ENCODE peak calls at places on chromosome 11, in seven cellular contexts. One of them, this sample, is unnamed.

GRCh38 chr11:123760894-123761293 is 6.6 kb upstream of the OR6X1 start:
- DNase-seq in A549: no peak
- DNase-seq in transverse colon: no peak
- DNase-seq in HepG2: no peak
- DNase-seq in sigmoid colon: no peak
- DNase-seq in K562: no peak
- DNase-seq in stomach: no peak
- DNase-seq in this sample: no peak

GRCh38 chr11:122046846-122047245 is 69.2 kb downstream of the BLID start:
- DNase-seq in HepG2: no peak
- DNase-seq in sigmoid colon: no peak
- DNase-seq in A549: no peak
- DNase-seq in transverse colon: no peak
- DNase-seq in K562: no peak
- DNase-seq in stomach: no peak
- DNase-seq in this sample: no peak

GRCh38 chr11:33630936-33631748 is 69.5 kb downstream of the C11orf91 start:
- DNase-seq in sigmoid colon: no peak
- DNase-seq in HepG2: no peak
- DNase-seq in transverse colon: no peak
- DNase-seq in K562: no peak
- DNase-seq in stomach: no peak
- DNase-seq in A549: no peak
- DNase-seq in this sample: no peak

GRCh38 chr11:131724436-131724995 is 354.1 kb downstream of the NTM start:
- DNase-seq in HepG2: no peak
- DNase-seq in sigmoid colon: no peak
- DNase-seq in stomach: no peak
- DNase-seq in K562: no peak
- DNase-seq in transverse colon: no peak
- DNase-seq in A549: no peak
- DNase-seq in this sample: no peak

GRCh38 chr11:47924184-47924671 is 56.1 kb upstream of the PTPRJ start:
- DNase-seq in stomach: peak; percentile 31
- DNase-seq in sigmoid colon: no peak
- DNase-seq in A549: peak; percentile 88
- DNase-seq in transverse colon: no peak
- DNase-seq in K562: no peak
- DNase-seq in HepG2: peak; percentile 45
- DNase-seq in this sample: no peak

GRCh38 chr11:126185200-126186030 is 26.0 kb downstream of the RPUSD4 start:
- DNase-seq in HepG2: peak; percentile 61
- DNase-seq in sigmoid colon: no peak
- DNase-seq in transverse colon: no peak
- DNase-seq in K562: no peak
- DNase-seq in stomach: no peak
- DNase-seq in A549: no peak
- DNase-seq in this sample: no peak

GRCh38 chr11:92046103-92046502 is 178.5 kb upstream of the FAT3 start:
- DNase-seq in transverse colon: no peak
- DNase-seq in A549: no peak
- DNase-seq in HepG2: no peak
- DNase-seq in sigmoid colon: no peak
- DNase-seq in K562: no peak
- DNase-seq in stomach: no peak
- DNase-seq in this sample: no peak

GRCh38 chr11:19676508-19677379 is 35.9 kb upstream of the NAV2 start:
- DNase-seq in transverse colon: no peak
- DNase-seq in A549: no peak
- DNase-seq in stomach: no peak
- DNase-seq in K562: no peak
- DNase-seq in HepG2: no peak
- DNase-seq in sigmoid colon: peak; percentile 74
- DNase-seq in this sample: no peak

GRCh38 chr11:133078591-133079179 is 453.6 kb downstream of the OPCML start:
- DNase-seq in HepG2: peak; percentile 5
- DNase-seq in K562: peak; percentile 49
- DNase-seq in transverse colon: peak; percentile 20
- DNase-seq in A549: peak; percentile 52
- DNase-seq in sigmoid colon: no peak
- DNase-seq in stomach: peak; percentile 60
- DNase-seq in this sample: no peak

GRCh38 chr11:9489366-9489765 is 28.6 kb downstream of the ZNF143 start:
- DNase-seq in sigmoid colon: no peak
- DNase-seq in A549: no peak
- DNase-seq in K562: no peak
- DNase-seq in stomach: no peak
- DNase-seq in HepG2: no peak
- DNase-seq in transverse colon: no peak
- DNase-seq in this sample: no peak

GRCh38 chr11:17369685-17370243 is 18.2 kb downstream of the NCR3LG1 start:
- DNase-seq in K562: no peak
- DNase-seq in sigmoid colon: no peak
- DNase-seq in HepG2: no peak
- DNase-seq in A549: no peak
- DNase-seq in stomach: no peak
- DNase-seq in transverse colon: no peak
- DNase-seq in this sample: no peak

GRCh38 chr11:48058064-48058463 is 77.7 kb downstream of the PTPRJ start:
- DNase-seq in transverse colon: no peak
- DNase-seq in A549: no peak
- DNase-seq in stomach: no peak
- DNase-seq in sigmoid colon: no peak
- DNase-seq in K562: no peak
- DNase-seq in HepG2: no peak
- DNase-seq in this sample: no peak

GRCh38 chr11:36362902-36363301 is 66.8 kb downstream of the PRR5L start:
- DNase-seq in stomach: no peak
- DNase-seq in A549: no peak
- DNase-seq in HepG2: no peak
- DNase-seq in sigmoid colon: no peak
- DNase-seq in K562: no peak
- DNase-seq in transverse colon: no peak
- DNase-seq in this sample: no peak

GRCh38 chr11:74736031-74736430 is 4.8 kb upstream of the CHRDL2 start:
- DNase-seq in stomach: no peak
- DNase-seq in HepG2: no peak
- DNase-seq in K562: no peak
- DNase-seq in sigmoid colon: no peak
- DNase-seq in A549: no peak
- DNase-seq in transverse colon: no peak
- DNase-seq in this sample: no peak

GRCh38 chr11:27701262-27702105 is 1.2 kb upstream of the BDNF start:
- DNase-seq in sigmoid colon: no peak
- DNase-seq in A549: peak; percentile 59
- DNase-seq in HepG2: no peak
- DNase-seq in K562: no peak
- DNase-seq in transverse colon: peak; percentile 23
- DNase-seq in stomach: no peak
- DNase-seq in this sample: no peak

GRCh38 chr11:104609297-104609696 is 289.0 kb downstream of the CASP12 start:
- DNase-seq in stomach: no peak
- DNase-seq in A549: peak; percentile 16
- DNase-seq in K562: no peak
- DNase-seq in HepG2: peak; percentile 24
- DNase-seq in transverse colon: peak; percentile 9
- DNase-seq in sigmoid colon: no peak
- DNase-seq in this sample: no peak

GRCh38 chr11:17927643-17928343 is 85.1 kb downstream of the SERGEF start:
- DNase-seq in stomach: no peak
- DNase-seq in transverse colon: no peak
- DNase-seq in K562: no peak
- DNase-seq in sigmoid colon: no peak
- DNase-seq in A549: no peak
- DNase-seq in HepG2: no peak
- DNase-seq in this sample: no peak

GRCh38 chr11:112548641-112549040 is 288.0 kb upstream of the PLET1 start:
- DNase-seq in transverse colon: no peak
- DNase-seq in stomach: no peak
- DNase-seq in K562: no peak
- DNase-seq in A549: no peak
- DNase-seq in HepG2: no peak
- DNase-seq in sigmoid colon: no peak
- DNase-seq in this sample: no peak

GRCh38 chr11:47943721-47944554 is 36.4 kb upstream of the PTPRJ start:
- DNase-seq in sigmoid colon: no peak
- DNase-seq in HepG2: no peak
- DNase-seq in transverse colon: no peak
- DNase-seq in A549: peak; percentile 88
- DNase-seq in stomach: no peak
- DNase-seq in K562: peak; percentile 78
- DNase-seq in this sample: no peak

GRCh38 chr11:34565417-34566208 is 52.0 kb upstream of the ELF5 start:
- DNase-seq in A549: peak; percentile 37
- DNase-seq in HepG2: peak; percentile 34
- DNase-seq in sigmoid colon: no peak
- DNase-seq in transverse colon: no peak
- DNase-seq in K562: peak; percentile 59
- DNase-seq in stomach: no peak
- DNase-seq in this sample: no peak

DNA sequence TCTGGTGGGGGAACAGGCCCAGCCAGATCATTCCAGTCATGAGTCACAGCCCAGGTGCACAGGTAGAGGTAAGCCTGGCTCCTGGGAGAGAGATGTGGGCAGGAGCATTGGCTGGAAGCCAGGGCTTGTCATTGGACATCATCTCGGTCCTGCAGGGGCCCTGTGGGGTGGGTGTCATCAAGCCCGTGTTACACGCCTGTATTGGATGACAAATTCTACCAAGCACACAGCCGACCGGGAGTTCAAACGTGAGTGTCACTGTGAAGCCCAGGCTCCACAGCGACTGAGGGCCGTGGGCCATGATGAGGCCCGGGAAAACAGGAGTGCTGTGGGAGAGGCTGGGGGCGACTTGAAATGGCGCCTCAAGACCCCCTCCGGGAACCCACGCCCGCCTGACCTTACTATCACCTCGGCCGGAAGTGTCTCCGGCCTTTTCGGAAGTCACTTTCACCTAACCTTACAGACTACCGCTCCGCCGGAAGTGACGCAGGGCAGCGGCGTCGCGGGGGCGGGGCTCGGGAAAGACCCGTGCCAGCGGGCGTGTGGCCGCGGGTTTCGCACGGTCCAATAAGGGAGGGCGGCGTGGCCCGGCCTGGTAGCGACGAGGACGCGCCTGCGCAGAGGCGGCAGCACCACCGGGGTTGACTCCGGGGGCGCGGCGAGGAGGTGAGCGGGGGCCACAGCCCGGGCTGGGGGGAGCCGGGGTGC is at the start of gene FKBP2:
- DNase-seq in stomach: peak; percentile 98
- DNase-seq in sigmoid colon: peak; percentile 99
- DNase-seq in transverse colon: peak; percentile 98
- DNase-seq in HepG2: peak; percentile 93
- DNase-seq in K562: peak; percentile 90
- DNase-seq in A549: peak; percentile 98
- DNase-seq in this sample: peak; percentile 98
- TF ChIP-seq EP300 in stomach: peak; percentile 19
- TF ChIP-seq EP300 in sigmoid colon: peak; percentile 33
- TF ChIP-seq EP300 in transverse colon: peak; percentile 43
- TF ChIP-seq EP300 in HepG2: no peak
- TF ChIP-seq EP300 in K562: peak; percentile 21
- TF ChIP-seq EP300 in A549: no peak
- TF ChIP-seq EP300 in this sample: no peak

GRCh38 chr11:57651408-57651807 is 1.7 kb upstream of the YPEL4 start:
- DNase-seq in K562: no peak
- DNase-seq in HepG2: no peak
- DNase-seq in transverse colon: no peak
- DNase-seq in sigmoid colon: no peak
- DNase-seq in stomach: no peak
- DNase-seq in A549: no peak
- DNase-seq in this sample: no peak

GRCh38 chr11:57650739-57651090 is 1.0 kb upstream of the YPEL4 start:
- DNase-seq in sigmoid colon: no peak
- DNase-seq in HepG2: no peak
- DNase-seq in A549: no peak
- DNase-seq in K562: no peak
- DNase-seq in stomach: no peak
- DNase-seq in transverse colon: no peak
- DNase-seq in this sample: no peak

GRCh38 chr11:57648791-57649735 is 649 bp downstream of the YPEL4 start:
- DNase-seq in stomach: no peak
- DNase-seq in A549: no peak
- DNase-seq in HepG2: no peak
- DNase-seq in transverse colon: no peak
- DNase-seq in K562: no peak
- DNase-seq in sigmoid colon: peak; percentile 67
- DNase-seq in this sample: no peak

GRCh38 chr11:57647960-57648776 is 1.5 kb downstream of the YPEL4 start:
- DNase-seq in HepG2: no peak
- DNase-seq in A549: no peak
- DNase-seq in sigmoid colon: no peak
- DNase-seq in K562: peak; percentile 83
- DNase-seq in stomach: no peak
- DNase-seq in transverse colon: no peak
- DNase-seq in this sample: no peak

GRCh38 chr11:57649826-57650738 is at the start of gene YPEL4:
- DNase-seq in HepG2: no peak
- DNase-seq in stomach: no peak
- DNase-seq in transverse colon: peak; percentile 57
- DNase-seq in K562: peak; percentile 82
- DNase-seq in sigmoid colon: peak; percentile 84
- DNase-seq in A549: peak; percentile 57
- DNase-seq in this sample: no peak
- TF ChIP-seq EP300 in HepG2: no peak
- TF ChIP-seq EP300 in stomach: no peak
- TF ChIP-seq EP300 in transverse colon: no peak
- TF ChIP-seq EP300 in K562: no peak
- TF ChIP-seq EP300 in sigmoid colon: no peak
- TF ChIP-seq EP300 in A549: no peak
- TF ChIP-seq EP300 in this sample: no peak

DNA sequence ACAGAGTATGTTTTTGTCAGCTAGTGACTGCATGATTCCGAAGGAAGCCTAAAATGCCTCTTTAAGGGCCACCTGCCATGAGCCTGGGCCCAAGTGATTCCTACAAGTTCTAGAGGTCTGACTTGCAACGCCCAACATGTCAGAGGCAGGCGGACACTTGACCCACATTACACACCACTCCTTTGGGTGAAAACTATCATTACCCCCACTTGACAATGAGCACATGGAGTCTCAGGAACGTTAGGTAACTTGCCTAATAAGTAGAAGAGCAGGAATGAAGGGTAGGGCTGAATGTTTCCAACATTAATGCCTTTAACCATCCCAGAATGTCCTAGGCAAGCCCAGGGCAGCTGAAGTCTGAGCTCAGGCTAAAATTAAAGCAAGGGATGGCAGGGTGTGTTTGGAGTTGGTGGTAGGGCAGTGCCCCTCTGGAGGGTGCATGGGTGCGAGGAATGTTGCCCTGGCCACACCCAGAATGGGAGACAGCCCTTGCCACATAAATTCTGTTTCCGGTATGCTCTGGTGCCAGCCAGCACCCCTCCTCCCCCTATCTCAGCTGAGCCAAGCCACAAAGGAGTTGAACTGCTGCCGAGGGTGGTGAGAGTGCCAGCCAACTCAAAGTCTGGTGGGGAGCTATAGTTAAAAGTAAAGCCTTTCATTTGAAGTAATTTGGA is 2.5 kb downstream of the PLAAT2 start:
- DNase-seq in A549: no peak
- DNase-seq in sigmoid colon: peak; percentile 55
- DNase-seq in K562: no peak
- DNase-seq in HepG2: no peak
- DNase-seq in stomach: peak; percentile 85
- DNase-seq in transverse colon: peak; percentile 60
- DNase-seq in this sample: no peak
- TF ChIP-seq EP300 in A549: no peak
- TF ChIP-seq EP300 in sigmoid colon: no peak
- TF ChIP-seq EP300 in K562: no peak
- TF ChIP-seq EP300 in HepG2: no peak
- TF ChIP-seq EP300 in stomach: no peak
- TF ChIP-seq EP300 in transverse colon: no peak
- TF ChIP-seq EP300 in this sample: no peak

GRCh38 chr11:66638177-66639065 is at the start of gene RBM4:
- DNase-seq in sigmoid colon: peak; percentile 100
- DNase-seq in HepG2: peak; percentile 99
- DNase-seq in transverse colon: peak; percentile 98
- DNase-seq in K562: peak; percentile 95
- DNase-seq in stomach: peak; percentile 98
- DNase-seq in A549: peak; percentile 100
- DNase-seq in this sample: peak; percentile 99
- TF ChIP-seq EP300 in sigmoid colon: no peak
- TF ChIP-seq EP300 in HepG2: no peak
- TF ChIP-seq EP300 in transverse colon: no peak
- TF ChIP-seq EP300 in K562: no peak
- TF ChIP-seq EP300 in stomach: no peak
- TF ChIP-seq EP300 in A549: no peak
- TF ChIP-seq EP300 in this sample: no peak